ENCODE peak calls at places on chromosome X, in nine cellular contexts. E is ELR; G is SK-N-SH; R is SJSA1; O is EH; T is naive thymus-derived CD4-positive, alpha-beta T cell; C is stimulated activated CD4-positive, alpha-beta T cell treated with anti-CD3 and anti-CD28 coated beads, Interleukin-15, amount 100 ng/mL, for 1 hour; N is NCI-H1105; W is upper lobe of right lung. A is an unnamed sample.
A peak's percentile ranks its signal among the peaks of the same experiment; 100 is the strongest.

GRCh38 chrX:65463550-65463949 is 71.0 kb downstream of the LAS1L start:
- DNase-seq in E (peak; percentile 1), G (no peak), R (peak; percentile 47), O (peak; percentile 44), T (no peak), C (no peak), N (no peak), W (no peak), A (no peak)

GRCh38 chrX:70289793-70290770 is at the start of the genes KIF4A and PDZD11:
- DNase-seq in E (peak; percentile 86), G (peak; percentile 92), R (peak; percentile 84), O (peak; percentile 86), T (peak; percentile 56), C (peak; percentile 43), N (peak; percentile 49), W (peak; percentile 90), A (peak; percentile 83)

GRCh38 chrX:112521658-112522057 is 158.1 kb downstream of the LHFPL1 start:
- DNase-seq in E (no peak), G (no peak), R (no peak), O (no peak), T (no peak), C (no peak), N (no peak), W (no peak), A (no peak)

GRCh38 chrX:40152706-40153334 is 55.1 kb upstream of the BCOR start:
- DNase-seq in E (peak; percentile 42), G (peak; percentile 76), R (peak; percentile 55), O (peak; percentile 43), T (no peak), C (no peak), N (no peak), W (peak; percentile 83), A (no peak)

GRCh38 chrX:10579753-10580060 is 40.7 kb downstream of the MID1 start:
- DNase-seq in E (peak; percentile 66), G (no peak), R (no peak), O (peak; percentile 54), T (no peak), C (no peak), N (no peak), W (no peak), A (peak; percentile 13)

GRCh38 chrX:7996414-7996813 is 69.2 kb upstream of the PNPLA4 start:
- DNase-seq in E (peak; percentile 42), G (peak; percentile 30), R (no peak), O (peak; percentile 45), T (no peak), C (no peak), N (peak; percentile 2), W (no peak), A (peak; percentile 49)

GRCh38 chrX:48468693-48469691 is 1.1 kb downstream of the SLC38A5 start:
- DNase-seq in E (no peak), G (no peak), R (no peak), O (no peak), T (no peak), C (peak; percentile 8), N (no peak), W (no peak), A (no peak)

GRCh38 chrX:118420462-118420861 is 74.6 kb downstream of the WDR44 start:
- DNase-seq in E (peak; percentile 3), G (no peak), R (no peak), O (peak; percentile 24), T (no peak), C (no peak), N (no peak), W (no peak), A (peak; percentile 11)

GRCh38 chrX:20477219-20477618 is 210.5 kb upstream of the RPS6KA3 start:
- DNase-seq in E (no peak), G (no peak), R (no peak), O (no peak), T (no peak), C (no peak), N (no peak), W (no peak), A (no peak)

GRCh38 chrX:45769919-45770582 is 569.4 kb upstream of the DIPK2B start:
- DNase-seq in E (peak; percentile 88), G (peak; percentile 9), R (peak; percentile 87), O (peak; percentile 93), T (no peak), C (peak; percentile 2), N (no peak), W (peak; percentile 85), A (peak; percentile 71)

GRCh38 chrX:47556045-47556623 is 4.9 kb upstream of the ARAF start:
- DNase-seq in E (peak; percentile 88), G (peak; percentile 80), R (peak; percentile 88), O (peak; percentile 94), T (peak; percentile 84), C (peak; percentile 56), N (peak; percentile 66), W (peak; percentile 91), A (peak; percentile 93)

GRCh38 chrX:112849010-112849409 is 8.4 kb upstream of the AMOT start:
- DNase-seq in E (no peak), G (peak; percentile 30), R (no peak), O (no peak), T (no peak), C (no peak), N (no peak), W (no peak), A (no peak)

GRCh38 chrX:74449937-74450330 is 28.6 kb downstream of the SLC16A2 start:
- DNase-seq in E (peak; percentile 93), G (no peak), R (no peak), O (peak; percentile 80), T (no peak), C (no peak), N (no peak), W (no peak), A (peak; percentile 85)

GRCh38 chrX:17413228-17413627 is 38.2 kb downstream of the NHS start:
- DNase-seq in E (peak; percentile 71), G (no peak), R (no peak), O (peak; percentile 84), T (no peak), C (no peak), N (no peak), W (no peak), A (peak; percentile 78)

GRCh38 chrX:100895365-100896075 is 21.4 kb upstream of the NOX1 start:
- DNase-seq in E (peak; percentile 60), G (peak; percentile 19), R (no peak), O (peak; percentile 43), T (peak; percentile 4), C (no peak), N (peak; percentile 12), W (no peak), A (peak; percentile 95)

GRCh38 chrX:150143721-150144440 is 205.6 kb upstream of the EOLA2 start:
- DNase-seq in E (no peak), G (no peak), R (no peak), O (no peak), T (no peak), C (no peak), N (no peak), W (no peak), A (no peak)

GRCh38 chrX:148049441-148049840 is 68.3 kb downstream of the FMR1NB start:
- DNase-seq in E (peak; percentile 32), G (peak; percentile 37), R (no peak), O (peak; percentile 37), T (peak; percentile 10), C (no peak), N (peak; percentile 61), W (no peak), A (peak; percentile 34)

GRCh38 chrX:69031181-69031580 is 134.1 kb downstream of the PJA1 start:
- DNase-seq in E (peak; percentile 17), G (peak; percentile 51), R (no peak), O (no peak), T (no peak), C (no peak), N (no peak), W (no peak), A (no peak)

GRCh38 chrX:132622130-132622529 is 133.3 kb upstream of the MBNL3 start:
- DNase-seq in E (peak; percentile 3), G (no peak), R (peak; percentile 37), O (peak; percentile 6), T (no peak), C (no peak), N (no peak), W (no peak), A (peak; percentile 40)

GRCh38 chrX:150198776-150199175 is 164.3 kb upstream of the MAMLD1 start:
- DNase-seq in E (peak; percentile 64), G (no peak), R (no peak), O (peak; percentile 72), T (no peak), C (no peak), N (no peak), W (no peak), A (no peak)

GRCh38 chrX:17535229-17535628 is 160.2 kb downstream of the NHS start:
- DNase-seq in E (peak; percentile 40), G (peak; percentile 30), R (no peak), O (peak; percentile 47), T (no peak), C (no peak), N (no peak), W (no peak), A (peak; percentile 28)

GRCh38 chrX:110512341-110512740 is 153.7 kb downstream of the RTL9 start:
- DNase-seq in E (no peak), G (no peak), R (no peak), O (no peak), T (no peak), C (no peak), N (no peak), W (no peak), A (no peak)

GRCh38 chrX:15672886-15673285 is 8.3 kb upstream of the CLTRN start:
- DNase-seq in E (no peak), G (no peak), R (no peak), O (no peak), T (no peak), C (no peak), N (no peak), W (no peak), A (peak; percentile 58)

GRCh38 chrX:8042304-8042703 is 115.1 kb upstream of the PNPLA4 start:
- DNase-seq in E (peak; percentile 24), G (peak; percentile 3), R (no peak), O (no peak), T (no peak), C (no peak), N (no peak), W (no peak), A (peak; percentile 42)